ENCODE peak calls at places on chromosomes 12 and 14, in nine cellular contexts. Q, Z, T, K, J, R, X, W and U are unnamed samples.

GRCh38 chr14:92353447-92353846 is 30.5 kb downstream of the SLC24A4 start:
- DNase-seq in Q (no peak), Z (no peak), T (no peak), K (no peak), J (no peak), R (no peak), X (no peak), W (no peak), U (no peak)

GRCh38 chr14:72350215-72350614 is 418.0 kb downstream of the RGS6 start:
- DNase-seq in Q (no peak), Z (no peak), T (no peak), K (no peak), J (no peak), R (no peak), X (no peak), W (no peak), U (no peak)

GRCh38 chr14:90491868-90492560 is 95.2 kb downstream of the CALM1 start:
- DNase-seq in Q (no peak), Z (peak), T (no peak), K (no peak), J (no peak), R (no peak), X (no peak), W (no peak), U (no peak)

GRCh38 chr14:61388976-61389576 is 67.7 kb downstream of the PRKCH start:
- DNase-seq in Q (no peak), Z (no peak), T (no peak), K (peak), J (no peak), R (no peak), X (no peak), W (no peak), U (no peak)

GRCh38 chr14:94390372-94391086 is 2.1 kb upstream of the SERPINA1 start:
- DNase-seq in Q (no peak), Z (no peak), T (no peak), K (no peak), J (peak), R (no peak), X (no peak), W (no peak), U (no peak)

GRCh38 chr12:30251546-30251945 is 444.1 kb downstream of the IPO8 start:
- DNase-seq in Q (no peak), Z (no peak), T (no peak), K (no peak), J (no peak), R (no peak), X (no peak), W (no peak), U (no peak)

GRCh38 chr12:57735952-57736742 is 2.4 kb downstream of the AGAP2 start:
- DNase-seq in Q (no peak), Z (peak), T (no peak), K (peak), J (peak), R (peak), X (no peak), W (no peak), U (no peak)

GRCh38 chr12:27064397-27065342 is 17.7 kb downstream of the C12orf71 start:
- DNase-seq in Q (no peak), Z (no peak), T (no peak), K (no peak), J (no peak), R (no peak), X (no peak), W (no peak), U (no peak)

GRCh38 chr12:120249875-120250795 is 15.4 kb downstream of the PXN start:
- DNase-seq in Q (no peak), Z (no peak), T (no peak), K (no peak), J (no peak), R (no peak), X (no peak), W (no peak), U (no peak)

GRCh38 chr14:55386037-55386798 is 25.4 kb downstream of the ATG14 start:
- DNase-seq in Q (no peak), Z (no peak), T (no peak), K (no peak), J (no peak), R (no peak), X (no peak), W (no peak), U (no peak)

GRCh38 chr12:39685854-39686608 is 66.4 kb upstream of the ABCD2 start:
- DNase-seq in Q (no peak), Z (no peak), T (no peak), K (no peak), J (no peak), R (no peak), X (no peak), W (no peak), U (peak)

GRCh38 chr12:21819236-21819635 is 44.7 kb upstream of the KCNJ8 start:
- DNase-seq in Q (no peak), Z (no peak), T (no peak), K (no peak), J (peak), R (no peak), X (no peak), W (no peak), U (no peak)

GRCh38 chr12:122322501-122322900 is 56.2 kb upstream of the VPS33A start:
- DNase-seq in Q (no peak), Z (no peak), T (no peak), K (no peak), J (peak), R (no peak), X (no peak), W (no peak), U (no peak)

GRCh38 chr14:79404874-79405273 is 806.4 kb downstream of the DIO2 start:
- DNase-seq in Q (no peak), Z (peak), T (no peak), K (no peak), J (no peak), R (no peak), X (no peak), W (no peak), U (no peak)

GRCh38 chr14:76065519-76065918 is 80.0 kb downstream of the IFT43 start:
- DNase-seq in Q (no peak), Z (no peak), T (no peak), K (no peak), J (no peak), R (no peak), X (no peak), W (no peak), U (no peak)

GRCh38 chr14:60878536-60878935 is 102.3 kb downstream of the TRMT5 start:
- DNase-seq in Q (peak), Z (no peak), T (no peak), K (no peak), J (no peak), R (no peak), X (peak), W (no peak), U (no peak)